ENCODE peak calls at places on chromosomes 7 and 10, in five cellular contexts. One of them, this sample, is unnamed.

GRCh38 chr10:14062528-14063260 is 268.0 kb downstream of the FRMD4A start:
- DNase-seq in RKO: no peak
- DNase-seq in Kasumi-1: no peak
- DNase-seq in GM03348: peak
- DNase-seq in germinal center: no peak
- DNase-seq in this sample: no peak

GRCh38 chr7:105907129-105907846 is 30.9 kb upstream of the ATXN7L1 start:
- DNase-seq in RKO: no peak
- DNase-seq in germinal center: no peak
- DNase-seq in Kasumi-1: no peak
- DNase-seq in GM03348: no peak
- DNase-seq in this sample: no peak

GRCh38 chr10:46523119-46523880 is 33.2 kb downstream of the GPRIN2 start:
- DNase-seq in GM03348: peak
- DNase-seq in Kasumi-1: no peak
- DNase-seq in RKO: no peak
- DNase-seq in germinal center: no peak
- DNase-seq in this sample: peak

GRCh38 chr10:44921506-44921905 is 10.4 kb downstream of the TMEM72 start:
- DNase-seq in RKO: no peak
- DNase-seq in GM03348: no peak
- DNase-seq in Kasumi-1: no peak
- DNase-seq in germinal center: no peak
- DNase-seq in this sample: no peak

GRCh38 chr10:110534571-110534970 is 32.9 kb upstream of the SMC3 start:
- DNase-seq in GM03348: no peak
- DNase-seq in germinal center: no peak
- DNase-seq in Kasumi-1: no peak
- DNase-seq in RKO: peak
- DNase-seq in this sample: no peak

GRCh38 chr7:49852619-49853462 is 79.4 kb downstream of the VWC2 start:
- DNase-seq in GM03348: peak
- DNase-seq in RKO: peak
- DNase-seq in Kasumi-1: peak
- DNase-seq in germinal center: peak
- DNase-seq in this sample: no peak

GRCh38 chr7:105277341-105277740 is 111.4 kb downstream of the SRPK2 start:
- DNase-seq in Kasumi-1: no peak
- DNase-seq in GM03348: no peak
- DNase-seq in RKO: peak
- DNase-seq in germinal center: no peak
- DNase-seq in this sample: no peak

GRCh38 chr10:16787361-16787791 is 29.8 kb downstream of the RSU1 start:
- DNase-seq in RKO: no peak
- DNase-seq in GM03348: no peak
- DNase-seq in Kasumi-1: no peak
- DNase-seq in germinal center: no peak
- DNase-seq in this sample: no peak

GRCh38 chr10:10589540-10589939 is 428.1 kb upstream of the CELF2 start:
- DNase-seq in Kasumi-1: no peak
- DNase-seq in RKO: peak
- DNase-seq in GM03348: peak
- DNase-seq in germinal center: no peak
- DNase-seq in this sample: no peak

GRCh38 chr7:12458520-12459131 is 55.0 kb upstream of the VWDE start:
- DNase-seq in GM03348: peak
- DNase-seq in Kasumi-1: peak
- DNase-seq in RKO: peak
- DNase-seq in germinal center: peak
- DNase-seq in this sample: no peak

GRCh38 chr7:156827587-156828203 is 65.3 kb downstream of the LMBR1 start:
- DNase-seq in RKO: peak
- DNase-seq in GM03348: peak
- DNase-seq in Kasumi-1: peak
- DNase-seq in germinal center: no peak
- DNase-seq in this sample: no peak

GRCh38 chr7:158585721-158586498 is 1.7 kb downstream of the PTPRN2 start:
- DNase-seq in germinal center: no peak
- DNase-seq in Kasumi-1: no peak
- DNase-seq in RKO: no peak
- DNase-seq in GM03348: no peak
- DNase-seq in this sample: no peak

GRCh38 chr10:29096303-29096824 is 192.5 kb upstream of the LYZL1 start:
- DNase-seq in RKO: no peak
- DNase-seq in germinal center: no peak
- DNase-seq in Kasumi-1: no peak
- DNase-seq in GM03348: no peak
- DNase-seq in this sample: no peak

GRCh38 chr7:128673571-128673970 is 1.5 kb downstream of the GARIN1A start:
- DNase-seq in GM03348: no peak
- DNase-seq in germinal center: no peak
- DNase-seq in RKO: no peak
- DNase-seq in Kasumi-1: no peak
- DNase-seq in this sample: no peak

GRCh38 chr7:70114854-70115253 is 516.6 kb downstream of the AUTS2 start:
- DNase-seq in Kasumi-1: no peak
- DNase-seq in GM03348: peak
- DNase-seq in germinal center: no peak
- DNase-seq in RKO: no peak
- DNase-seq in this sample: no peak

GRCh38 chr7:45865594-45866410 is 7.1 kb downstream of the CCDC201 start:
- DNase-seq in GM03348: no peak
- DNase-seq in germinal center: no peak
- DNase-seq in RKO: no peak
- DNase-seq in Kasumi-1: no peak
- DNase-seq in this sample: no peak

GRCh38 chr10:7901261-7901660 is 83.0 kb downstream of the TAF3 start:
- DNase-seq in germinal center: no peak
- DNase-seq in Kasumi-1: no peak
- DNase-seq in GM03348: no peak
- DNase-seq in RKO: no peak
- DNase-seq in this sample: no peak

GRCh38 chr7:140230517-140230861 is 53.7 kb upstream of the KDM7A start:
- DNase-seq in RKO: peak
- DNase-seq in Kasumi-1: no peak
- DNase-seq in germinal center: peak
- DNase-seq in GM03348: peak
- DNase-seq in this sample: peak

GRCh38 chr10:86104611-86105145 is 261.9 kb downstream of the GRID1 start:
- DNase-seq in germinal center: no peak
- DNase-seq in GM03348: no peak
- DNase-seq in Kasumi-1: no peak
- DNase-seq in RKO: no peak
- DNase-seq in this sample: no peak

GRCh38 chr7:22330903-22331302 is 26.1 kb downstream of the RAPGEF5 start:
- DNase-seq in RKO: no peak
- DNase-seq in GM03348: no peak
- DNase-seq in Kasumi-1: no peak
- DNase-seq in germinal center: no peak
- DNase-seq in this sample: no peak

GRCh38 chr10:103592186-103593021 is 98.9 kb downstream of the NEURL1 start:
- DNase-seq in RKO: peak
- DNase-seq in germinal center: peak
- DNase-seq in GM03348: peak
- DNase-seq in Kasumi-1: peak
- DNase-seq in this sample: peak

GRCh38 chr10:121042342-121042741 is 191.2 kb downstream of the WDR11 start:
- DNase-seq in GM03348: no peak
- DNase-seq in Kasumi-1: no peak
- DNase-seq in RKO: no peak
- DNase-seq in germinal center: no peak
- DNase-seq in this sample: no peak

GRCh38 chr10:70381491-70382421 is 669 bp downstream of the LRRC20 start:
- DNase-seq in RKO: peak
- DNase-seq in germinal center: peak
- DNase-seq in Kasumi-1: no peak
- DNase-seq in GM03348: peak
- DNase-seq in this sample: peak

GRCh38 chr10:96830511-96831199 is 1.4 kb upstream of the LCOR start:
- DNase-seq in GM03348: peak
- DNase-seq in germinal center: peak
- DNase-seq in Kasumi-1: peak
- DNase-seq in RKO: peak
- DNase-seq in this sample: peak

GRCh38 chr7:130149575-130150139 is 55.5 kb downstream of the TMEM209 start:
- DNase-seq in germinal center: peak
- DNase-seq in GM03348: no peak
- DNase-seq in RKO: no peak
- DNase-seq in Kasumi-1: no peak
- DNase-seq in this sample: no peak

GRCh38 chr7:67716729-67717128 is 720.1 kb downstream of the TYW1 start:
- DNase-seq in RKO: peak
- DNase-seq in Kasumi-1: no peak
- DNase-seq in GM03348: no peak
- DNase-seq in germinal center: no peak
- DNase-seq in this sample: no peak

GRCh38 chr7:86328801-86329433 is 314.8 kb upstream of the GRM3 start:
- DNase-seq in GM03348: no peak
- DNase-seq in Kasumi-1: no peak
- DNase-seq in germinal center: no peak
- DNase-seq in RKO: no peak
- DNase-seq in this sample: no peak